ENCODE peak calls at places on chromosomes 7 and 10, in four cellular contexts. F, X, P and I are unnamed samples.

GRCh38 chr10:45421231-45422097 is 47.4 kb downstream of the ALOX5 start:
- DNase-seq in F (no peak), X (no peak), P (peak), I (no peak)

GRCh38 chr7:97871659-97872024 is 566 bp downstream of the ASNS start:
- DNase-seq in F (no peak), X (peak), P (no peak), I (no peak)

GRCh38 chr10:110822708-110823291 is 48.9 kb upstream of the PDCD4 start:
- DNase-seq in F (no peak), X (no peak), P (no peak), I (no peak)

GRCh38 chr10:13684252-13684791 is 97.6 kb downstream of the PRPF18 start:
- DNase-seq in F (no peak), X (no peak), P (no peak), I (no peak)

GRCh38 chr7:128017880-128018845 is 13.1 kb downstream of the LRRC4 start:
- DNase-seq in F (peak), X (no peak), P (no peak), I (no peak)

GRCh38 chr7:43417455-43417854 is 165.5 kb upstream of the STK17A start:
- DNase-seq in F (no peak), X (no peak), P (no peak), I (no peak)

GRCh38 chr7:55567495-55568070 is 4.7 kb downstream of the VOPP1 start:
- DNase-seq in F (no peak), X (no peak), P (no peak), I (no peak)

GRCh38 chr10:113261130-113261529 is 291.7 kb upstream of the HABP2 start:
- DNase-seq in F (no peak), X (no peak), P (no peak), I (no peak)

GRCh38 chr10:132257271-132257670 is 50.5 kb downstream of the STK32C start:
- DNase-seq in F (peak), X (no peak), P (no peak), I (no peak)

GRCh38 chr10:14852236-14852635 is 14.1 kb downstream of the HSPA14 start:
- DNase-seq in F (no peak), X (no peak), P (no peak), I (no peak)